ENCODE peak calls at places on chromosome 20, in four cellular contexts. U, M, E and F are unnamed samples.

GRCh38 chr20:8043687-8044278 is 24.2 kb upstream of the TMX4 start:
- DNase-seq in M (no peak), E (peak), U (peak), F (no peak)

GRCh38 chr20:34365765-34366213 is 2.7 kb downstream of the ITCH start:
- DNase-seq in E (no peak), M (peak), U (no peak), F (no peak)

GRCh38 chr20:48493966-48494365 is 333.8 kb downstream of the PREX1 start:
- DNase-seq in M (no peak), E (no peak), U (no peak), F (no peak)

GRCh38 chr20:50120935-50121693 is 8.2 kb upstream of the UBE2V1 start:
- DNase-seq in E (no peak), M (no peak), U (peak), F (peak)

GRCh38 chr20:52833901-52834300 is 138.3 kb upstream of the TSHZ2 start:
- DNase-seq in M (no peak), U (no peak), E (no peak), F (no peak)

GRCh38 chr20:16759161-16759523 is 11.0 kb downstream of the OTOR start:
- DNase-seq in M (no peak), E (no peak), U (no peak), F (no peak)

GRCh38 chr20:51800769-51801219 is 1.5 kb downstream of the SALL4 start:
- DNase-seq in E (no peak), M (no peak), U (no peak), F (peak)

GRCh38 chr20:49513009-49513408 is 30.5 kb upstream of the KCNB1 start:
- DNase-seq in M (no peak), U (no peak), E (no peak), F (no peak)

GRCh38 chr20:16479666-16480065 is 93.6 kb downstream of the KIF16B start:
- DNase-seq in M (no peak), U (peak), E (no peak), F (no peak)

GRCh38 chr20:23123886-23124285 is 37.8 kb upstream of the CD93 start:
- DNase-seq in M (no peak), U (no peak), E (no peak), F (no peak)
- TF ChIP-seq CBFB in M (no peak), U (no peak), E (no peak), F (no peak)

DNA sequence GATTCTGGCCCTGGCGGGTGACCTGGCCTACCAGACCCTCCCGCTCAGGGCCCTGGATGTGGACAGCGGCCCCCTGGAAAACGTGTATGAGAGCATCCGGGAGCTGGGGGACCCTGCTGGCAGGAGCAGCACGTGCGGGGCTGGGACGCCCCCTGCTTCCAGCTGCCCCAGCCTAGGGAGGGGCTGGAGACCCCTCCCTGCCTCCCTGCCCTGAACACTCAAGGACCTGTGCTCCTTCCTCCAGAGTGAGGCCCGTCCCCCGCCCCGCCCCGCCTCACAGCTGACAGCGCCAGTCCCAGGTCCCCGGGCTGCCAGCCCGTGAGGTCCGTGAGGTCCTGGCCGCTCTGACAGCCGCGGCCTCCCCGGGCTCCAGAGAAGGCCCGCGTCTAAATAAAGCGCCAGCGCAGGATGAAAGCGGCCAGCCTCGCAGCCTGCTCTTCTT is 868 bp upstream of the SLC2A4RG start:
- DNase-seq in U (peak), E (peak), M (no peak), F (peak)
- TF ChIP-seq CREM in U (no peak), E (peak), M (no peak), F (no peak)

DNA sequence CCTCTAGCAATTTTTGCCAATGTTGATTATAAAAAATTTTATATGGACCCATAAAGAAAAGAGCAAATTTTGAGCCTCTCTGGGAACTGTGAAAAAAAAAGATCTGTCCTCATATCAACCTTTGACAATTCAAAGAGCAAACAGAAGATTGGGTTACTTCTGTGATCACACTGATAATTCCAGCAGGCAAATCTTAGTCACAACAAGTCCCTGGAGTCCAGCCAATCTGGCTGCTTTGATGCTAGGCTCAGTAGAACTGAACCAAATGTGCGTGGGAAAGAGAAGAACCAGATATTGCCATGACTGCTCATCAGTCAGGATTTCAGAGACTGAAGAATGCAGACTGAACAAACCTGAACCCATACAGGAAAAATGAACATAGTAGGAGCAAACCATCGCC is 438.4 kb upstream of the FLRT3 start:
- DNase-seq in E (no peak), U (peak), M (no peak), F (no peak)
- TF ChIP-seq CBFB in E (no peak), U (no peak), M (no peak), F (no peak)

GRCh38 chr20:37610203-37610798 is 82.6 kb upstream of the BLCAP start:
- DNase-seq in E (no peak), M (no peak), U (no peak), F (no peak)
- TF ChIP-seq CREM in E (no peak), M (no peak), U (no peak), F (no peak)

GRCh38 chr20:33353013-33353402 is 48.3 kb downstream of the CDK5RAP1 start:
- DNase-seq in E (no peak), U (no peak), M (no peak), F (no peak)

GRCh38 chr20:33351696-33352095 is 49.6 kb downstream of the CDK5RAP1 start:
- DNase-seq in E (no peak), M (no peak), U (peak), F (no peak)

GRCh38 chr20:33352258-33353012 is 48.9 kb downstream of the CDK5RAP1 start:
- DNase-seq in E (no peak), M (no peak), U (no peak), F (no peak)

GRCh38 chr20:33349493-33349892 is 51.8 kb downstream of the CDK5RAP1 start:
- DNase-seq in U (no peak), E (no peak), M (no peak), F (no peak)

DNA sequence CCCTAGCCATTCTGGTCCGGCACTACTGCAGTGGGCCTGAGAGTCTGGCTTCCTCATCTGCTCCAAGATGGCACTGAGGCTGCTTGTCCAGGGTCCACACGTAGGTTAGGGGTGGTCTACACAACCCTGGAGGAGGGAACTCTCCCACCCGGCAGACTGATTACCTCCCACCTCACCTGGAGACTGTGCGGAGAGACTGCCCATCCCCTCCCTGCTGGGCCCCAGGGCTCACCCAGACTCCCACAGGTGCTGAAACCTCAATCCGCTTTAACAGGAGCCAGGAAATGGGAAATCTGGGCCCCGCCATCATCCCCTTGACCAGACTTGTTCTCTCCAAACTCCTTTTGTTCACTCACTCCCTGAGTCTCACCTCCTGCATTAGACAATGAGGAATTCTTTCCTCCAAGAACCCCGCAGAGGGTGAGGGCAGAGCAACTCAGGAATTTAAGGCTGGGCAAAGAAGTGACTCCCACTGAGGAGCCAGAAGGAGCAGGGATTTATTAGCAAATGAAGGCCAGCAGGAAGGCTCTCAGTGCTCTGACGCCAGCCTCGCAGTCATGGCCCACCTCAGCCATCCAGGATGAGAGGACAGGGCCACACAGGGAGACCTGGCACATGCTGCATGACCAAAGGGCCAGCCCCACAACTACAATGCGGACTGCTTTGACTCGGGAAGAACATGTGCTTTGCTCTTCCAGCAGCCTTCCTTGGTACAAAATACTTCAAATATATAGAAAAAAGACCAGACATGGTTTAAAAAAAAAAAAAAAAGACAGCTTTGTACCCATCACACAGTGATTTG is 53.0 kb downstream of the CDK5RAP1 start:
- DNase-seq in E (no peak), M (no peak), U (no peak), F (no peak)
- TF ChIP-seq CBFB in E (no peak), M (no peak), U (no peak), F (no peak)

GRCh38 chr20:59413326-59413865 is 113.0 kb downstream of the EDN3 start:
- DNase-seq in E (no peak), M (no peak), U (no peak), F (no peak)
- TF ChIP-seq CREM in E (no peak), M (no peak), U (no peak), F (no peak)

GRCh38 chr20:56827763-56828162 is 198.7 kb downstream of the TFAP2C start:
- DNase-seq in U (no peak), M (no peak), E (no peak), F (no peak)
- TF ChIP-seq CBFB in U (no peak), M (no peak), E (no peak), F (no peak)

DNA sequence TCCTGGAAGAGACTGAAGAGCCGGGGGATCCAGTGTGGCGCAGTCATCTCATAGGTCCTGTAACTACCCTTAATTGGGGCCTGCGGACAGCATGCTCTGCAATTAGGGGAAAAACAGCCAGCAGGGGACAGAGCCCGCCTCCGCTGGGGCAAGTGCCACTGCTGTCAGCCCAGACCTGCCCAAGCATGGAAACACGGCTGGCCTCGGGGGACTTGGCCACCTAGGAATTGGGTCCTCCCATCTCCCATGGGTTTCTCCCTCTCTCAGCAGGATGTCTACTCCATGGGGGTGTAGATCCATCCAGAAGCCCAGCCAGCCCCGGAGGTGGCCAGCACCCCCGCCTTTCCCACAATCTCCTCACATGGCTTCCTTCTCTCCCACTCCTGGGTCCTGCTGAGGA is 3.6 kb downstream of the GHRH start:
- DNase-seq in M (no peak), E (no peak), U (no peak), F (peak)
- TF ChIP-seq CREM in M (no peak), E (no peak), U (no peak), F (no peak)